ENCODE peak calls at places on chromosomes 16 and 17, in eight cellular contexts. One of them, this sample, is unnamed.

GRCh38 chr16:54052271-54052670 is 234.3 kb downstream of the IRX3 start:
- DNase-seq in esophagus muscularis mucosa: no peak
- DNase-seq in upper lobe of left lung: no peak
- DNase-seq in HFFc6: no peak
- DNase-seq in IMR-90: no peak
- DNase-seq in GM12878: no peak
- DNase-seq in ascending aorta: no peak
- DNase-seq in AG10803: no peak
- DNase-seq in this sample: no peak

GRCh38 chr17:20155258-20156195 is 146.4 kb downstream of the SPECC1 start:
- DNase-seq in HFFc6: peak
- DNase-seq in upper lobe of left lung: peak
- DNase-seq in AG10803: peak
- DNase-seq in GM12878: peak
- DNase-seq in esophagus muscularis mucosa: peak
- DNase-seq in IMR-90: peak
- DNase-seq in ascending aorta: peak
- DNase-seq in this sample: peak

GRCh38 chr17:34009946-34010345 is 245.1 kb upstream of the CCL2 start:
- DNase-seq in IMR-90: no peak
- DNase-seq in HFFc6: no peak
- DNase-seq in upper lobe of left lung: no peak
- DNase-seq in AG10803: no peak
- DNase-seq in esophagus muscularis mucosa: peak
- DNase-seq in ascending aorta: no peak
- DNase-seq in GM12878: no peak
- DNase-seq in this sample: no peak

GRCh38 chr17:17749921-17750320 is 68.7 kb downstream of the RAI1 start:
- DNase-seq in HFFc6: no peak
- DNase-seq in GM12878: peak
- DNase-seq in AG10803: peak
- DNase-seq in IMR-90: peak
- DNase-seq in esophagus muscularis mucosa: no peak
- DNase-seq in ascending aorta: no peak
- DNase-seq in upper lobe of left lung: no peak
- DNase-seq in this sample: peak

GRCh38 chr17:1697681-1698080 is 12.5 kb downstream of the TLCD2 start:
- DNase-seq in esophagus muscularis mucosa: no peak
- DNase-seq in upper lobe of left lung: no peak
- DNase-seq in AG10803: no peak
- DNase-seq in IMR-90: no peak
- DNase-seq in ascending aorta: no peak
- DNase-seq in GM12878: no peak
- DNase-seq in HFFc6: no peak
- DNase-seq in this sample: no peak

GRCh38 chr17:55710829-55711496 is 11.7 kb downstream of the TMEM100 start:
- DNase-seq in esophagus muscularis mucosa: no peak
- DNase-seq in GM12878: no peak
- DNase-seq in AG10803: no peak
- DNase-seq in upper lobe of left lung: no peak
- DNase-seq in ascending aorta: no peak
- DNase-seq in IMR-90: no peak
- DNase-seq in HFFc6: no peak
- DNase-seq in this sample: no peak

GRCh38 chr16:47067203-47067602 is 76.5 kb downstream of the NETO2 start:
- DNase-seq in IMR-90: no peak
- DNase-seq in AG10803: no peak
- DNase-seq in HFFc6: no peak
- DNase-seq in ascending aorta: no peak
- DNase-seq in esophagus muscularis mucosa: peak
- DNase-seq in GM12878: no peak
- DNase-seq in upper lobe of left lung: no peak
- DNase-seq in this sample: no peak

GRCh38 chr16:21028728-21029127 is 121.9 kb downstream of the DNAH3 start:
- DNase-seq in IMR-90: no peak
- DNase-seq in HFFc6: no peak
- DNase-seq in esophagus muscularis mucosa: peak
- DNase-seq in ascending aorta: no peak
- DNase-seq in GM12878: no peak
- DNase-seq in AG10803: no peak
- DNase-seq in upper lobe of left lung: no peak
- DNase-seq in this sample: no peak

GRCh38 chr16:3295209-3295608 is 10.0 kb downstream of the TIGD7 start:
- DNase-seq in upper lobe of left lung: peak
- DNase-seq in ascending aorta: no peak
- DNase-seq in esophagus muscularis mucosa: no peak
- DNase-seq in AG10803: no peak
- DNase-seq in GM12878: no peak
- DNase-seq in IMR-90: no peak
- DNase-seq in HFFc6: no peak
- DNase-seq in this sample: no peak

GRCh38 chr17:45970659-45971058 is 28.4 kb upstream of the STH start:
- DNase-seq in GM12878: no peak
- DNase-seq in ascending aorta: no peak
- DNase-seq in IMR-90: no peak
- DNase-seq in esophagus muscularis mucosa: no peak
- DNase-seq in AG10803: no peak
- DNase-seq in upper lobe of left lung: no peak
- DNase-seq in HFFc6: no peak
- DNase-seq in this sample: no peak

GRCh38 chr17:45973099-45973838 is 25.8 kb upstream of the STH start:
- DNase-seq in ascending aorta: no peak
- DNase-seq in HFFc6: no peak
- DNase-seq in upper lobe of left lung: no peak
- DNase-seq in GM12878: no peak
- DNase-seq in AG10803: no peak
- DNase-seq in IMR-90: no peak
- DNase-seq in esophagus muscularis mucosa: no peak
- DNase-seq in this sample: no peak

GRCh38 chr17:45969726-45970125 is 29.3 kb upstream of the STH start:
- DNase-seq in GM12878: no peak
- DNase-seq in upper lobe of left lung: no peak
- DNase-seq in ascending aorta: no peak
- DNase-seq in HFFc6: no peak
- DNase-seq in AG10803: no peak
- DNase-seq in IMR-90: no peak
- DNase-seq in esophagus muscularis mucosa: no peak
- DNase-seq in this sample: no peak

GRCh38 chr17:45972531-45972930 is 26.5 kb upstream of the STH start:
- DNase-seq in upper lobe of left lung: no peak
- DNase-seq in HFFc6: no peak
- DNase-seq in IMR-90: no peak
- DNase-seq in esophagus muscularis mucosa: no peak
- DNase-seq in AG10803: no peak
- DNase-seq in ascending aorta: no peak
- DNase-seq in GM12878: no peak
- DNase-seq in this sample: no peak

DNA sequence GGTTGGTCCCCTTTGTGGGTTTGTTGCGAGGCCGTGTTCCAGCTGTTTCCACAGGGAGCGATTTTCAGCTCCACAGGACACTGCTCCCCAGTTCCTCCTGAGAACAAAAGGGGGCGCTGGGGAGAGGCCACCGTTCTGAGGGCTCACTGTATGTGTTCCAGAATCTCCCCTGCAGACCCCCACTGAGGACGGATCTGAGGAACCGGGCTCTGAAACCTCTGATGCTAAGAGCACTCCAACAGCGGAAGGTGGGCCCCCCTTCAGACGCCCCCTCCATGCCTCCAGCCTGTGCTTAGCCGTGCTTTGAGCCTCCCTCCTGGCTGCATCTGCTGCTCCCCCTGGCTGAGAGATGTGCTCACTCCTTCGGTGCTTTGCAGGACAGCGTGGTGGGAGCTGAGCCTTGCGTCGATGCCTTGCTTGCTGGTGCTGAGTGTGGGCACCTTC is 27.3 kb upstream of the STH start:
- DNase-seq in AG10803: no peak
- DNase-seq in upper lobe of left lung: no peak
- DNase-seq in GM12878: no peak
- DNase-seq in IMR-90: no peak
- DNase-seq in ascending aorta: no peak
- DNase-seq in esophagus muscularis mucosa: no peak
- DNase-seq in HFFc6: no peak
- DNase-seq in this sample: no peak
- TF ChIP-seq CTCF in AG10803: no peak
- TF ChIP-seq CTCF in upper lobe of left lung: no peak
- TF ChIP-seq CTCF in GM12878: no peak
- TF ChIP-seq CTCF in IMR-90: no peak
- TF ChIP-seq CTCF in ascending aorta: no peak
- TF ChIP-seq CTCF in esophagus muscularis mucosa: no peak
- TF ChIP-seq CTCF in HFFc6: peak
- TF ChIP-seq CTCF in this sample: no peak

DNA sequence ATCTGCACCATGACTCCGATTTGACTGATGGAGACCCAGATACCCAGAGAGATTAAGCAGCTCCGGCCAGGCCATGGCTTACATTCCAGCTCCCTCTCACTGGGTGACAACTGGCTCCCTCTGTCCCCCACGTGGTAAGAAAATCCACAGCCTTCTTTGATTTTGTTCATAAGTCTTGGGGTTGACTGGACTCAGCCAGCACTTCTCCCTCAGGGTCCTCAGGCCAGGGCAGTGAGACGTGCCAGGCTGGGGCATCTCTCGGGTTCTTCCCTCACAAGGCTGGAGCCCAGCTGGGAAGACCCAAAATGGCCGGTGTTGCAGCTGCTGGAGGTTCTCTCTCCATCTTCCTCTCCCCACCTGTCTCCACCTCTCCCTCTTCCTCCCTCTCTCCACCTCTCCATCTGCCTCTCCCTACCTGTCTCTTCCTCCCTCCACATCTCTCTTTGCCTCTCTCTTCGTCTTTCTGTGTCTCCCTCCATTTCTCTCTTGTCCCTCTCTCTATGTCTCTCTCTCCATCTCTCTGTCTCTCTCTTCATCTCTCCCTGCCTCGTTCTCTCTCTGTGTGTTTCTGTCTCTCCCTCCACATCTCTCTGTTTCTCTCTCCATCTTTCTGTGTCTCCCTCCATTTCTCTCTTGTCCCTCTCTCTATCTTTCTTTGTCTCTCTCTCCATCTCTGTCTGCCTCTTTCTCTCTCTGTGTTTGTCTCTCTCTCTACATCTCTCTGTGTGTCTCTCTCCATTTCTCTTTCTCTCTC is 105.3 kb downstream of the FOXL1 start:
- DNase-seq in ascending aorta: no peak
- DNase-seq in IMR-90: no peak
- DNase-seq in esophagus muscularis mucosa: no peak
- DNase-seq in HFFc6: no peak
- DNase-seq in AG10803: no peak
- DNase-seq in upper lobe of left lung: no peak
- DNase-seq in GM12878: no peak
- DNase-seq in this sample: no peak
- TF ChIP-seq CTCF in ascending aorta: no peak
- TF ChIP-seq CTCF in IMR-90: no peak
- TF ChIP-seq CTCF in esophagus muscularis mucosa: no peak
- TF ChIP-seq CTCF in HFFc6: no peak
- TF ChIP-seq CTCF in AG10803: no peak
- TF ChIP-seq CTCF in upper lobe of left lung: no peak
- TF ChIP-seq CTCF in GM12878: no peak
- TF ChIP-seq CTCF in this sample: no peak

GRCh38 chr16:85171004-85171808 is 58.9 kb upstream of the CIBAR2 start:
- DNase-seq in IMR-90: no peak
- DNase-seq in esophagus muscularis mucosa: no peak
- DNase-seq in upper lobe of left lung: peak
- DNase-seq in ascending aorta: no peak
- DNase-seq in AG10803: no peak
- DNase-seq in HFFc6: no peak
- DNase-seq in GM12878: no peak
- DNase-seq in this sample: no peak

GRCh38 chr16:85173077-85173980 is 61.1 kb upstream of the CIBAR2 start:
- DNase-seq in ascending aorta: no peak
- DNase-seq in IMR-90: peak
- DNase-seq in GM12878: no peak
- DNase-seq in HFFc6: peak
- DNase-seq in AG10803: peak
- DNase-seq in upper lobe of left lung: no peak
- DNase-seq in esophagus muscularis mucosa: no peak
- DNase-seq in this sample: no peak

GRCh38 chr16:85171809-85172464 is 59.7 kb upstream of the CIBAR2 start:
- DNase-seq in HFFc6: no peak
- DNase-seq in AG10803: peak
- DNase-seq in ascending aorta: no peak
- DNase-seq in IMR-90: no peak
- DNase-seq in GM12878: no peak
- DNase-seq in upper lobe of left lung: no peak
- DNase-seq in esophagus muscularis mucosa: no peak
- DNase-seq in this sample: no peak

GRCh38 chr16:85173981-85174751 is 61.9 kb upstream of the CIBAR2 start:
- DNase-seq in upper lobe of left lung: no peak
- DNase-seq in AG10803: peak
- DNase-seq in esophagus muscularis mucosa: no peak
- DNase-seq in GM12878: no peak
- DNase-seq in ascending aorta: no peak
- DNase-seq in HFFc6: peak
- DNase-seq in IMR-90: peak
- DNase-seq in this sample: no peak

DNA sequence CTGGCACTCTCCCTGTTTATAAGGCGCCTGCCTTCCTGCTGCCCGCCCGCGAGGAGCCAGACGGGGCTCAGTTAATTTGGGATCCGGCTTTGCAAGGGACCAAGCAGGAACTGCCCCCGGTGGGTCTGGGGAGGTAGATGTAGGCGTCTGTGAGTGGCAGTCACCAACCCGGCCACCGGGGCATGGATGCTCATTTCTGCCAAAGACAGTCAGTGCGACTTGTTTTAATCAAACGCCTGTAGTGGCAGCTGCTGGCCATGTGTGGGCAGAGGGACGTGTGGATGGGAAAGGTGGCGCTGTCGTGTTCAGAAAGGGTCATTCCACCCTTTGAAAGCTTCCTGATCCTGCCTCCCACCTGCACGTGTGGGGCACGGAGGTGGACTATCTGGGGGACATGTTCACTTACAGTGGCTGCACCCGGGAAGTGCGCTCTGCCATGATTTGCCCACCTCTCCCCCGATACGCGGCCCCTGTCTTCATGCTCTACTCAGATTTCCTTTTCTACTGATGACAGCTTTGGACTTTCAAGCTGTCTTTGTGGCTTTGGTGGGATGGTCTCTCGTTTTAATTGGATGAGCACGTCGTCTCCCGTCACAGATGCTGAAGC is 60.3 kb upstream of the CIBAR2 start:
- DNase-seq in GM12878: no peak
- DNase-seq in IMR-90: peak
- DNase-seq in esophagus muscularis mucosa: no peak
- DNase-seq in ascending aorta: no peak
- DNase-seq in AG10803: peak
- DNase-seq in HFFc6: peak
- DNase-seq in upper lobe of left lung: no peak
- DNase-seq in this sample: peak
- TF ChIP-seq CTCF in GM12878: no peak
- TF ChIP-seq CTCF in IMR-90: peak
- TF ChIP-seq CTCF in esophagus muscularis mucosa: no peak
- TF ChIP-seq CTCF in ascending aorta: peak
- TF ChIP-seq CTCF in AG10803: peak
- TF ChIP-seq CTCF in HFFc6: peak
- TF ChIP-seq CTCF in upper lobe of left lung: peak
- TF ChIP-seq CTCF in this sample: no peak

DNA sequence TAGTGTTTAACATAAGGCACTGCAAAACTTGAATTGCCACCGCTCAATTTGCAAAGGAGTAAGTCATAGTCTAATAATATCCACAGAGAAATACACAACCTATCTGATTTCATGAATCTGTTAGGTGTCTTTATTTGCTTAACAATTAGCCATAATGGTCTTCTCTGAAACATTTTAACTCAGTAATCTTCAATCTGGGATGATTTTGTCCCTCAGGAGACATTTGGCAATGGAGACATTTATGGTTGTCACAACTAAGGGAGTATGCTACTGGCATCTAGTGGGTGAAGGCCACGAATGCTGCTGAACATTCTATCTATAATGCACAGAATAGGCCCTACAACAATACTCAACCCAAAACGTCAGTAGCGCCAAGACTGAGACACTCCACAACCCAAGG is 4.3 kb downstream of the UBE2G1 start:
- DNase-seq in AG10803: no peak
- DNase-seq in upper lobe of left lung: no peak
- DNase-seq in esophagus muscularis mucosa: no peak
- DNase-seq in ascending aorta: no peak
- DNase-seq in HFFc6: no peak
- DNase-seq in GM12878: no peak
- DNase-seq in IMR-90: no peak
- DNase-seq in this sample: no peak
- TF ChIP-seq CTCF in AG10803: no peak
- TF ChIP-seq CTCF in upper lobe of left lung: no peak
- TF ChIP-seq CTCF in esophagus muscularis mucosa: no peak
- TF ChIP-seq CTCF in ascending aorta: no peak
- TF ChIP-seq CTCF in HFFc6: no peak
- TF ChIP-seq CTCF in GM12878: peak
- TF ChIP-seq CTCF in IMR-90: no peak
- TF ChIP-seq CTCF in this sample: no peak